ENCODE peak calls at places on chromosomes 7 and 10, in five cellular contexts. C, B, R, U and H are unnamed samples.

GRCh38 chr7:85175217-85175616 is 11.6 kb downstream of the SEMA3D start:
- DNase-seq in C (no peak), B (no peak), R (no peak), U (no peak), H (no peak)

GRCh38 chr7:69062020-69062760 is 536.1 kb upstream of the AUTS2 start:
- DNase-seq in C (no peak), B (no peak), R (no peak), U (no peak), H (no peak)

GRCh38 chr7:30688718-30689221 is 6.5 kb upstream of the CRHR2 start:
- DNase-seq in C (no peak), B (peak), R (no peak), U (no peak), H (no peak)

GRCh38 chr10:70317943-70318318 is 34.1 kb upstream of the NPFFR1 start:
- DNase-seq in C (no peak), B (no peak), R (no peak), U (no peak), H (no peak)

GRCh38 chr10:88122145-88122544 is 258.7 kb downstream of the PTEN start:
- DNase-seq in C (no peak), B (no peak), R (no peak), U (no peak), H (no peak)

GRCh38 chr7:46551603-46552002 is 630.5 kb upstream of the IGFBP3 start:
- DNase-seq in C (no peak), B (no peak), R (no peak), U (no peak), H (no peak)

GRCh38 chr10:132421377-132422168 is 24.6 kb downstream of the PWWP2B start:
- DNase-seq in C (peak), B (peak), R (peak), U (peak), H (peak)

GRCh38 chr10:96513686-96514551 is at the start of gene TLL2:
- DNase-seq in C (peak), B (peak), R (peak), U (peak), H (peak)

GRCh38 chr10:33252794-33253203 is 81.7 kb downstream of the NRP1 start:
- DNase-seq in C (no peak), B (no peak), R (peak), U (no peak), H (no peak)

GRCh38 chr7:73702226-73702625 is 17.2 kb downstream of the STX1A start:
- DNase-seq in C (no peak), B (no peak), R (no peak), U (no peak), H (no peak)

GRCh38 chr7:132933076-132933466 is 148.8 kb downstream of the CHCHD3 start:
- DNase-seq in C (peak), B (no peak), R (no peak), U (no peak), H (no peak)

GRCh38 chr7:156783864-156784263 is 109.1 kb downstream of the LMBR1 start:
- DNase-seq in C (no peak), B (no peak), R (no peak), U (no peak), H (no peak)

GRCh38 chr10:76197293-76197692 is 765.9 kb downstream of the LRMDA start:
- DNase-seq in C (no peak), B (no peak), R (no peak), U (no peak), H (no peak)

GRCh38 chr10:86957471-86958108 is at the start of gene MMRN2:
- DNase-seq in C (no peak), B (no peak), R (no peak), U (no peak), H (no peak)

GRCh38 chr7:2181077-2181854 is 51.5 kb downstream of the MAD1L1 start:
- DNase-seq in C (no peak), B (no peak), R (no peak), U (no peak), H (no peak)

GRCh38 chr7:463362-464176 is 56.1 kb downstream of the PDGFA start:
- DNase-seq in C (no peak), B (no peak), R (no peak), U (no peak), H (peak)

DNA sequence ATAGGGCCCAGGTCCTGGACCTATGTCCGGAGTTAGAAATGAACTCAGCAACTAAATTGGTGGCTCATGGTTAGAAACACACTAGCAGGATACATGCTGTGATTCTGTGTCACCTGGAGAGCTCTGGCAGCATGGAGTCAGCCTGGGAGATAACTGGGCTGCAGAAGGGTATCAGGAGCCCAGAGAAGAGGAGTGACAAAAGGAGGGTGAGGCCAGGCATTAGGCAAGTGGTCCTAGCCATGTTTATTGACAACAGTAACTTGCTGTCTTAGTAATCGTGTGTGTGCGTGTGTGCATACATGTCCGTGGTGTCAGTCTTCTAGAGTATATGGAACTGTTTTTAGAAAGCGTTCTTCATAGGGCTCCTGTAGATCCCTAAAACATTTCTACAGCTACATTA is 157.5 kb upstream of the PHYHIPL start:
- DNase-seq in C (no peak), B (no peak), R (no peak), U (no peak), H (no peak)
- H3K4me3 ChIP-seq in C (no peak), B (no peak), R (no peak), U (no peak), H (no peak)

DNA sequence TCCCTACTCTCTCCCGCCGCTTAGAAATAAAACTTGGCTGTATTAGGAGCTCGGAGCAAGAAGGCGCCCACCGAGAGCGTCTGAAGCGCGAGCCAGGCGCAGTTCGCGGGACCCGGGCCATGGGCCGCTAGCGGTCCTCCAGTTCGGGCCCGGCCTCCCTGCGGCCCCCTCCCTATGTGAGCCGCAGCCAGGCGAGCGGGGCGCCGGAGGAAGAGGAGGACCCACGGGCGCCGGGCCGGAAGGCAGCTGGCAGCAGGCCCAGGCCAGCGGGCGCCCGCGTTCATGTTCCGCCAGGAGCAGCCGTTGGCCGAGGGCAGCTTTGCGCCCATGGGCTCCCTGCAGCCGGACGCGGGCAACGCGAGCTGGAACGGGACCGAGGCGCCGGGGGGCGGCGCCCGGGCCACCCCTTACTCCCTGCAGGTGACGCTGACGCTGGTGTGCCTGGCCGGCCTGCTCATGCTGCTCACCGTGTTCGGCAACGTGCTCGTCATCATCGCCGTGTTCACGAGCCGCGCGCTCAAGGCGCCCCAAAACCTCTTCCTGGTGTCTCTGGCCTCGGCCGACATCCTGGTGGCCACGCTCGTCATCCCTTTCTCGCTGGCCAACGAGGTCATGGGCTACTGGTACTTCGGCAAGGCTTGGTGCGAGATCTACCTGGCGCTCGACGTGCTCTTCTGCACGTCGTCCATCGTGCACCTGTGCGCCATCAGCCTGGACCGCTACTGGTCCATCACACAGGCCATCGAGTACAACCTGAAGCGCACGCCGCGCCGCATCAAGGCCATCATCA is 1.1 kb downstream of the ADRA2A start:
- DNase-seq in C (no peak), B (peak), R (no peak), U (no peak), H (no peak)
- TF ChIP-seq POLR2A in C (no peak), B (no peak), R (no peak), U (no peak), H (no peak)

DNA sequence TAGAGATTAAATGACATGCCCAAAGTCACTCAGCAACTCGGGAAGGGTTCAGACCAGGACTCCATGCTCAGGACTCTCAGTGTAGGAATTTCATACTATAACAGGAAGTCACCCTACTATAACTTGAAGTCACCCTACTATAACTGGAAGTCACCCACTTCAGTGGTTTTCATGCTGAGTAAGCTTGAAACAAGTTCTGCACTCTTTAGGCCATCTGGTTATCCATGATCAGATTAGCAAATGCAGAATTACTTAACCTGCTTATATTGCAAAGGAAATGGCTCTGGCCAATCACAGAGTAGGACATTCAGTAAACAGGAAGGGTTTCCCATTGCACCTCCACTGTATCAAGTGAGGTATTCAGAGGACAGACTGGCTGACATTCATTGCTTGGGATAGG is 1240.4 kb downstream of the GATA3 start:
- DNase-seq in C (no peak), B (no peak), R (no peak), U (no peak), H (no peak)
- TF ChIP-seq CTCF in C (no peak), B (no peak), R (no peak), U (no peak), H (no peak)

DNA sequence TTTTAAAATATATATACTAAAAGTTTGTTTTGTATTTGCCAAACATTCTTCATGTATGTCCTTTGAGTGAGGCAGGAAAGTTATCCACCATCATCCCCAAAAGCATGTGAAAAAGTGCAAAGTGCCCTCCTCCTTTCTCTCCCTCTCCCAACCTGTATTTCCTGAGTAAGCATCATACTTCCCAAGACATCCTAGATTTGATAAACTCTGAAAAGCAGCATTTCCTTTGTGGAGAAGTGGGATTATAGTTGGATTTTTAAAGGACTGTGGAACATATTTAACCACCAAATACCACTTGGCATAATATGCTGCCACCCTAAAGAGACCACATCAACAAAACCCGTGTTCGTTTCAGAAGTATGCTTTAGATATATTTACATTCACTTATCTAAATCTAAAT is 36.9 kb downstream of the NET1 start:
- DNase-seq in C (no peak), B (no peak), R (no peak), U (no peak), H (no peak)
- H3K4me3 ChIP-seq in C (no peak), B (peak), R (peak), U (peak), H (peak)

GRCh38 chr7:104921596-104921995 is 92.4 kb upstream of the KMT2E start:
- DNase-seq in C (no peak), B (no peak), R (no peak), U (no peak), H (no peak)

GRCh38 chr7:104922187-104923009 is 91.6 kb upstream of the KMT2E start:
- DNase-seq in C (no peak), B (no peak), R (no peak), U (no peak), H (no peak)

GRCh38 chr7:104926189-104926904 is 87.7 kb upstream of the KMT2E start:
- DNase-seq in C (no peak), B (no peak), R (no peak), U (no peak), H (no peak)

GRCh38 chr7:104926905-104927454 is 87.0 kb upstream of the KMT2E start:
- DNase-seq in C (no peak), B (no peak), R (no peak), U (no peak), H (no peak)

DNA sequence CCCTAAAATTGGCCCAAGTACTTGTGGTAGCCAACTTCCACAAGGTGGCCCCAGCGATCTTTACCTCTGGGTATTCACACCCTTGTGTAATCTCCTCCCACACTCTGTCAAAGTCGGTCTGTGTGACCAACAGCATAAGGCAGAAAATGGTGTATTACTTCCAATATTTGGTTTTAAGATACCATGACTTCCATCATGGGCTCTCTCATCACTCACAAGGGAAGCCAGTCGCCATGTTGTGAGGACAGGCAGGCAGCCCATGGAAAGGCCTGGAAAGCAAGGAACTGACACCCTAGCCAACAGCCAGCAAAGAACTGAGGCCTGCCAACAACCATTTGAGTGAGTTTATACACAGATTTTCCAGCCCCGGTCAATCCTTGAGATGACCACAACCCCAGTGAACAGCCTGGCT is 91.0 kb upstream of the KMT2E start:
- DNase-seq in C (peak), B (peak), R (peak), U (peak), H (peak)
- TF ChIP-seq POLR2A in C (no peak), B (no peak), R (no peak), U (no peak), H (no peak)

GRCh38 chr10:14385591-14386201 is 55.0 kb upstream of the FRMD4A start:
- DNase-seq in C (no peak), B (no peak), R (no peak), U (no peak), H (no peak)
- TF ChIP-seq CTCF in C (no peak), B (no peak), R (peak), U (no peak), H (no peak)